ENCODE peak calls at places on chromosomes 6 and 20, in four cellular contexts. Z is Karpas-422, M is SK-N-SH, W is GM23338. C is an unnamed sample.

GRCh38 chr6:56490994-56491393 is 151.7 kb downstream of the DST start:
- DNase-seq in Z (no peak), M (no peak), W (no peak), C (no peak)

GRCh38 chr20:37968726-37969401 is 64.4 kb downstream of the TTI1 start:
- DNase-seq in Z (peak; percentile 41), M (no peak), W (peak; percentile 45), C (no peak)

GRCh38 chr6:148455225-148455624 is 112.6 kb downstream of the SASH1 start:
- DNase-seq in Z (no peak), M (no peak), W (no peak), C (no peak)

GRCh38 chr20:5002077-5002413 is 735 bp upstream of the SLC23A2 start:
- DNase-seq in Z (no peak), M (peak; percentile 29), W (peak; percentile 84), C (peak; percentile 27)

GRCh38 chr6:29532320-29532951 is 27.1 kb downstream of the UBD start:
- DNase-seq in Z (no peak), M (no peak), W (no peak), C (no peak)

GRCh38 chr6:118860363-118860762 is 33.6 kb upstream of the ASF1A start:
- DNase-seq in Z (no peak), M (no peak), W (no peak), C (no peak)

GRCh38 chr20:63701329-63702035 is 5.0 kb downstream of the TNFRSF6B start:
- DNase-seq in Z (no peak), M (peak; percentile 23), W (no peak), C (no peak)

GRCh38 chr6:44969446-44970175 is 358.5 kb upstream of the RUNX2 start:
- DNase-seq in Z (no peak), M (no peak), W (no peak), C (no peak)

GRCh38 chr6:169035381-169036280 is 218.0 kb downstream of the THBS2 start:
- DNase-seq in Z (no peak), M (peak; percentile 48), W (no peak), C (no peak)

GRCh38 chr6:111061493-111061892 is 25.8 kb upstream of the SLC16A10 start:
- DNase-seq in Z (no peak), M (no peak), W (no peak), C (no peak)

GRCh38 chr6:121055572-121056163 is 278.6 kb downstream of the TBC1D32 start:
- DNase-seq in Z (peak; percentile 80), M (peak; percentile 44), W (peak; percentile 78), C (peak; percentile 21)

GRCh38 chr20:53034899-53035298 is 62.7 kb downstream of the TSHZ2 start:
- DNase-seq in Z (no peak), M (no peak), W (no peak), C (peak; percentile 66)

GRCh38 chr6:62452586-62452985 is 166.6 kb upstream of the KHDRBS2 start:
- DNase-seq in Z (no peak), M (no peak), W (no peak), C (no peak)

GRCh38 chr6:84979541-84979940 is 215.1 kb upstream of the TBX18 start:
- DNase-seq in Z (no peak), M (no peak), W (no peak), C (no peak)

GRCh38 chr6:75422024-75422639 is 71.5 kb downstream of the FILIP1 start:
- DNase-seq in Z (no peak), M (no peak), W (no peak), C (no peak)

GRCh38 chr6:159038914-159039884 is 5.6 kb downstream of the TAGAP start:
- DNase-seq in Z (peak; percentile 86), M (no peak), W (no peak), C (peak; percentile 78)

GRCh38 chr6:149680490-149680889 is 32.0 kb upstream of the KATNA1 start:
- DNase-seq in Z (no peak), M (no peak), W (no peak), C (no peak)

GRCh38 chr6:41098366-41098765 is 25.6 kb downstream of the NFYA start:
- DNase-seq in Z (no peak), M (no peak), W (no peak), C (no peak)

GRCh38 chr20:25016471-25016870 is 23.9 kb upstream of the APMAP start:
- DNase-seq in Z (no peak), M (no peak), W (no peak), C (no peak)

GRCh38 chr6:140542858-140543257 is 1168.4 kb upstream of the CITED2 start:
- DNase-seq in Z (no peak), M (no peak), W (no peak), C (no peak)

GRCh38 chr6:16514249-16514648 is 247.0 kb downstream of the ATXN1 start:
- DNase-seq in Z (peak; percentile 72), M (peak; percentile 33), W (peak; percentile 72), C (no peak)

GRCh38 chr6:123380257-123380656 is 256.5 kb downstream of the TRDN start:
- DNase-seq in Z (no peak), M (peak; percentile 5), W (peak; percentile 68), C (peak; percentile 77)

GRCh38 chr20:10864076-10864672 is 190.4 kb upstream of the JAG1 start:
- DNase-seq in Z (peak; percentile 2), M (no peak), W (peak; percentile 32), C (no peak)

GRCh38 chr20:38337561-38338140 is 8.6 kb upstream of the LBP start:
- DNase-seq in Z (peak; percentile 83), M (peak; percentile 30), W (peak; percentile 96), C (no peak)

GRCh38 chr6:26576929-26577719 is 19.6 kb upstream of the ABT1 start:
- DNase-seq in Z (peak; percentile 63), M (no peak), W (peak; percentile 88), C (no peak)

GRCh38 chr6:143555071-143555492 is 43.6 kb upstream of the FUCA2 start:
- DNase-seq in Z (no peak), M (peak; percentile 45), W (no peak), C (no peak)
- H2AFZ ChIP-seq in Z (no peak overlapping the region), M (peak overlapping the region; percentile 78), W (no peak overlapping the region), C (no peak overlapping the region)

DNA sequence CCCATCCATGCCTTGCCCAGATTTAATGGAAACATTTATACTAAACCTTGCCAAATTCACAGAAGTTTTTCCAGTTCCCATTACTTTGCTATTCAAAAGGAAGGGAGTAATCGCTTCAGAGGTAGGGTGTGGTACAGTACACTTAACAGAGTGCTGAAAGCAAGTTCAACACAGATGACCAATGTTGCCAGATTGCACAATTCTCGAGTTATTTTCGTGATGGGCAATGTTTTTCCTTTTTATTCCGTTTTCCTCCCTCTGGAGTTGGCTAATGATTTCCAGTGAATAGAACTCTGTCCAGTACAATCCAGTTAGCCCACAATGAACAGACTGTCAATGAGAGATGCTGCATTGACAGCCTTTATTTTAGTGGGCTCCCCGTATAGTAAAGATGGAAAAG is 49.3 kb upstream of the RANBP9 start:
- DNase-seq in Z (no peak), M (no peak), W (no peak), C (no peak)
- H3K9me2 ChIP-seq in Z (no peaks in the 10 kb centered on the region), M (no peaks in the 10 kb centered on the region), W (no peaks in the 10 kb centered on the region), C (no peaks in the 10 kb centered on the region)

DNA sequence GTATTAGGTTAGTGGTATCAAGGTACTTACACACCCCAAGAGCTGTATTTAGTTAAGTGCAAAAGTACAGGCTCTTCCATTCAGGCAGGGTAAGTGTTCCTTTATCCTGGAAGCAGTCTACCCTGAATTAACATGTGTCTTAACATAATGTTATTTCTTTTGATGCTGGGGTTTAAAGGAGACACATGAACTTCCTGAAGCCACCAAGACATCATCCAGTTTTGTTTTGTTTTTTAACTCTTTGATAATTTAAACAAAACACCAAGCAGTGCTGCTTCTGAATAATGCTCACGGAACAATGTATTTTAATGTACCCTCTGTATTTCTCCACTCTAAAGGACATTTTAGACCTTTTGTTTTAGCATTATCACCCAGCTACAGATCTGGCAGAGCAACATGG is 50.5 kb upstream of the PLCB4 start:
- DNase-seq in Z (no peak), M (no peak), W (no peak), C (no peak)
- H2AFZ ChIP-seq in Z (no peak overlapping the region), M (no peak overlapping the region), W (no peak overlapping the region), C (no peak overlapping the region)

DNA sequence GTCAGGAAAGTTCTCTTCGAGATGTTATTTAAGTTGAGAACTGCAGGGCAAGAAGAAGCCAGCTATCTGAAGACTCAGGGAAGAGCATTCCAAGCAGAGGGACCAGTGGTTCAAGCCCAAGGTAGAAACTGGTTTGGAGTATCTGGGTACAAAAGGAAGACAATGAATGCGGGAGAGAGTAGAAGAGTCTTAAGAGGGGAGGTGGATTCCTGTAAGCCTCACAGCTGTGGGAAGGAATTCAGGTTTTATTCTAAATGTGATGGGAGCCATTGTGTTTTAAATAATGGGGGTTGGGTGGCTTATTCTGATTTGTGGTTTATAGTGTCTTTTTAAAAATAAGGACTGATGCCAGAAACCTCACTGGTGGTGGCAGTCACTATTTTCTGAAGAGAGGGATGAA is 37.6 kb upstream of the TENT5A start:
- DNase-seq in Z (no peak), M (no peak), W (peak; percentile 83), C (no peak)
- H3K9me2 ChIP-seq in Z (peaks cover 2% of the 10 kb centered on the region), M (no peaks in the 10 kb centered on the region), W (peaks cover 8% of the 10 kb centered on the region), C (no peaks in the 10 kb centered on the region)

DNA sequence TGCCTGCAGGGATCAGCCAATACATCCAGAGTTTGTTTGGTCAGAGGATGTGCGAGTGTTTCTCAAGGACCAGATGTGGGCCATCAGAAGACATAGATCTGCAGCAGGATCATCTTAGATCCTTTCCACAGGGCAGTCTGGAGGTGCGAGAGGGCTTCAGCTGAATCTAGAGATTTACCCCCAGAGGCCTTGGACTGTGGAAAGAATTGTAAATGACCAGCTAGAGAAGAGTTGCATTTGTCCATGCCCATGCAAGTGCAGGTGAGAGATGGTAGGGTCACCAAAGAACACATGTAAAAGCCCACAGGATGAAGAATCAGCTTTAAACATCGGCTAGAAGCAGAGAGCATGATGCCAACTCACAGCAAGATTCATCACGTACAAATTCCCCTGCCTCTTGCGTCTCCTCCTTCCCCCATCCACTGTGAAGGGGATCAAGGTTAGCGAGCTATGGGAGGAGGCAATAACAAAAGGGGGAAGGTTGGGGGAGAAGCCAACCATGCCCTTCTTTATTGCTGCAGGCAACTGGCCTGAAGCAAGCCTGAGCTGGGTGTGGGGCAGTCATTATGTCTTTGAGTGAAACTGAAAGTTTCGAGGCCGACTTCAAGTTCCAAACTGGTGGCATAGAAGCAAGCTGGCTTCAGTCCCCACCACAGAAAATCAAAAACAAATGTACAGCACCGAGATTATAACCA is 83.5 kb downstream of the SCML4 start:
- DNase-seq in Z (no peak), M (no peak), W (no peak), C (peak; percentile 88)
- H2AFZ ChIP-seq in Z (peak overlapping the region; percentile 68), M (no peak overlapping the region), W (no peak overlapping the region), C (peak overlapping the region; percentile 14)

GRCh38 chr20:57076202-57076651 is 190.2 kb downstream of the BMP7 start:
- DNase-seq in Z (no peak), M (no peak), W (no peak), C (no peak)
- H3K9me2 ChIP-seq in Z (no peaks in the 10 kb centered on the region), M (no peaks in the 10 kb centered on the region), W (no peaks in the 10 kb centered on the region), C (no peaks in the 10 kb centered on the region)

DNA sequence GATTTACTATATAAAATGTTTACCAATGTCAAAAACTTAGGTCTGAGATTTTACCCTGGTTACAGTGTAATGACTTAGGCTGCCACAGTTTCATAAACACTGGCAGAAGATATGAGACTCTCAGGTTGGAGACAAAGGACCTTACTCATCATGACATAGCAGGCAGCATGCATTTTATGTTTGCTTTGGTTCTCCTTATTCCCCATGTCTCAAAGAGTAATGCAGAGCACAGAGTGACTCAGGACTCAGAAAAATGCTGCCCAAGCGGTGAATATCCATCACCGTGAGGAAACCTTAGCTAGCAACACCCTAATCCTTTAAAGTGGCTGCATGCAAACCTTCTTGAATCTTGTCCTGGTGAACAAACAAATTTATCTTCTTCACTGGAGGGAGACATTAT is 112.1 kb upstream of the EYS start:
- DNase-seq in Z (no peak), M (no peak), W (no peak), C (no peak)
- H2AFZ ChIP-seq in Z (no peak overlapping the region), M (no peak overlapping the region), W (no peak overlapping the region), C (no peak overlapping the region)